ENCODE peak calls at places on chromosomes 13 and 19, in nine cellular contexts. One of them, this sample, is unnamed.
A peak's percentile ranks its signal among the peaks of the same experiment; 100 is the strongest.

GRCh38 chr19:1811942-1812425 is at the start of gene ATP8B3:
- DNase-seq in pancreas: peak; percentile 87
- DNase-seq in heart right ventricle: no peak
- DNase-seq in GM04503: no peak
- DNase-seq in GM12865: no peak
- DNase-seq in cardiac fibroblast: no peak
- DNase-seq in endodermal cell: no peak
- DNase-seq in hypothalamus: no peak
- DNase-seq in AG09309: no peak
- DNase-seq in this sample: no peak

GRCh38 chr13:109381546-109382180 is 404.7 kb downstream of the IRS2 start:
- DNase-seq in pancreas: no peak
- DNase-seq in heart right ventricle: no peak
- DNase-seq in GM04503: peak; percentile 89
- DNase-seq in GM12865: no peak
- DNase-seq in cardiac fibroblast: peak; percentile 55
- DNase-seq in endodermal cell: no peak
- DNase-seq in hypothalamus: no peak
- DNase-seq in AG09309: peak; percentile 67
- DNase-seq in this sample: peak; percentile 92

GRCh38 chr19:20503536-20503935 is 62.0 kb downstream of the ZNF737 start:
- DNase-seq in pancreas: no peak
- DNase-seq in heart right ventricle: peak; percentile 4
- DNase-seq in GM04503: peak; percentile 15
- DNase-seq in GM12865: no peak
- DNase-seq in cardiac fibroblast: peak; percentile 19
- DNase-seq in endodermal cell: no peak
- DNase-seq in hypothalamus: no peak
- DNase-seq in AG09309: no peak
- DNase-seq in this sample: peak; percentile 64

GRCh38 chr19:16778796-16779411 is 50.3 kb upstream of the SIN3B start:
- DNase-seq in pancreas: no peak
- DNase-seq in heart right ventricle: peak; percentile 20
- DNase-seq in GM04503: no peak
- DNase-seq in GM12865: peak; percentile 85
- DNase-seq in cardiac fibroblast: peak; percentile 65
- DNase-seq in endodermal cell: peak; percentile 89
- DNase-seq in hypothalamus: no peak
- DNase-seq in AG09309: no peak
- DNase-seq in this sample: peak; percentile 57

GRCh38 chr19:48805452-48805851 is 5.4 kb downstream of the BCAT2 start:
- DNase-seq in pancreas: no peak
- DNase-seq in heart right ventricle: no peak
- DNase-seq in GM04503: no peak
- DNase-seq in GM12865: no peak
- DNase-seq in cardiac fibroblast: no peak
- DNase-seq in endodermal cell: no peak
- DNase-seq in hypothalamus: no peak
- DNase-seq in AG09309: no peak
- DNase-seq in this sample: no peak

GRCh38 chr19:41933693-41934426 is 5.6 kb upstream of the ERFL start:
- DNase-seq in pancreas: no peak
- DNase-seq in heart right ventricle: no peak
- DNase-seq in GM04503: no peak
- DNase-seq in GM12865: no peak
- DNase-seq in cardiac fibroblast: no peak
- DNase-seq in endodermal cell: peak; percentile 59
- DNase-seq in hypothalamus: no peak
- DNase-seq in AG09309: no peak
- DNase-seq in this sample: no peak

GRCh38 chr13:36718686-36719085 is 44.9 kb downstream of the SERTM1 start:
- DNase-seq in pancreas: no peak
- DNase-seq in heart right ventricle: no peak
- DNase-seq in GM04503: no peak
- DNase-seq in GM12865: no peak
- DNase-seq in cardiac fibroblast: peak; percentile 8
- DNase-seq in endodermal cell: no peak
- DNase-seq in hypothalamus: no peak
- DNase-seq in AG09309: no peak
- DNase-seq in this sample: no peak

GRCh38 chr13:80083516-80084085 is 257.3 kb downstream of the SPRY2 start:
- DNase-seq in pancreas: no peak
- DNase-seq in heart right ventricle: no peak
- DNase-seq in GM04503: no peak
- DNase-seq in GM12865: no peak
- DNase-seq in cardiac fibroblast: peak; percentile 69
- DNase-seq in endodermal cell: no peak
- DNase-seq in hypothalamus: no peak
- DNase-seq in AG09309: no peak
- DNase-seq in this sample: no peak

GRCh38 chr13:34901577-34901976 is 40.5 kb upstream of the NBEA start:
- DNase-seq in pancreas: no peak
- DNase-seq in heart right ventricle: no peak
- DNase-seq in GM04503: no peak
- DNase-seq in GM12865: no peak
- DNase-seq in cardiac fibroblast: no peak
- DNase-seq in endodermal cell: peak; percentile 53
- DNase-seq in hypothalamus: no peak
- DNase-seq in AG09309: no peak
- DNase-seq in this sample: no peak

GRCh38 chr13:50951366-50951765 is 41.8 kb downstream of the RNASEH2B start:
- DNase-seq in pancreas: no peak
- DNase-seq in heart right ventricle: no peak
- DNase-seq in GM04503: peak; percentile 21
- DNase-seq in GM12865: no peak
- DNase-seq in cardiac fibroblast: peak; percentile 48
- DNase-seq in endodermal cell: no peak
- DNase-seq in hypothalamus: no peak
- DNase-seq in AG09309: no peak
- DNase-seq in this sample: peak; percentile 82

GRCh38 chr13:98343461-98343860 is 166.4 kb upstream of the RNF113B start:
- DNase-seq in pancreas: no peak
- DNase-seq in heart right ventricle: no peak
- DNase-seq in GM04503: no peak
- DNase-seq in GM12865: no peak
- DNase-seq in cardiac fibroblast: no peak
- DNase-seq in endodermal cell: peak; percentile 44
- DNase-seq in hypothalamus: no peak
- DNase-seq in AG09309: no peak
- DNase-seq in this sample: no peak

GRCh38 chr13:43749503-43749902 is 37.3 kb downstream of the ENOX1 start:
- DNase-seq in pancreas: no peak
- DNase-seq in heart right ventricle: no peak
- DNase-seq in GM04503: no peak
- DNase-seq in GM12865: no peak
- DNase-seq in cardiac fibroblast: no peak
- DNase-seq in endodermal cell: no peak
- DNase-seq in hypothalamus: no peak
- DNase-seq in AG09309: no peak
- DNase-seq in this sample: no peak

GRCh38 chr13:20401586-20401957 is 124.1 kb downstream of the CRYL1 start:
- DNase-seq in pancreas: no peak
- DNase-seq in heart right ventricle: no peak
- DNase-seq in GM04503: no peak
- DNase-seq in GM12865: no peak
- DNase-seq in cardiac fibroblast: no peak
- DNase-seq in endodermal cell: no peak
- DNase-seq in hypothalamus: no peak
- DNase-seq in AG09309: no peak
- DNase-seq in this sample: peak; percentile 31

GRCh38 chr13:48404952-48405351 is 8.0 kb downstream of the LPAR6 start:
- DNase-seq in pancreas: no peak
- DNase-seq in heart right ventricle: no peak
- DNase-seq in GM04503: no peak
- DNase-seq in GM12865: no peak
- DNase-seq in cardiac fibroblast: no peak
- DNase-seq in endodermal cell: no peak
- DNase-seq in hypothalamus: no peak
- DNase-seq in AG09309: no peak
- DNase-seq in this sample: no peak

GRCh38 chr19:49689133-49690072 is at the start of gene ADM5:
- DNase-seq in pancreas: peak; percentile 90
- DNase-seq in heart right ventricle: no peak
- DNase-seq in GM04503: no peak
- DNase-seq in GM12865: peak; percentile 50
- DNase-seq in cardiac fibroblast: no peak
- DNase-seq in endodermal cell: peak; percentile 93
- DNase-seq in hypothalamus: peak; percentile 47
- DNase-seq in AG09309: no peak
- DNase-seq in this sample: no peak

This sample was measured in fibroblast of lung.